ENCODE peak calls at places on chromosomes 11 and 22, in four cellular contexts. One of them, this sample, is unnamed.

GRCh38 chr11:64846998-64847666 is 2.7 kb upstream of the CDC42BPG start:
- DNase-seq in HepG2: peak
- DNase-seq in fibroblast of lung: peak
- DNase-seq in neuronal stem cell: peak
- DNase-seq in this sample: peak

GRCh38 chr11:123481647-123482046 is 51.6 kb downstream of the GRAMD1B start:
- DNase-seq in HepG2: no peak
- DNase-seq in fibroblast of lung: no peak
- DNase-seq in neuronal stem cell: no peak
- DNase-seq in this sample: no peak

GRCh38 chr11:1102996-1103395 is 28.3 kb downstream of the MUC2 start:
- DNase-seq in HepG2: no peak
- DNase-seq in fibroblast of lung: no peak
- DNase-seq in neuronal stem cell: no peak
- DNase-seq in this sample: no peak

GRCh38 chr11:79080506-79080905 is 360.3 kb downstream of the TENM4 start:
- DNase-seq in HepG2: no peak
- DNase-seq in fibroblast of lung: peak
- DNase-seq in neuronal stem cell: no peak
- DNase-seq in this sample: no peak

GRCh38 chr22:20437253-20438065 is at the start of gene SCARF2:
- DNase-seq in HepG2: no peak
- DNase-seq in fibroblast of lung: peak
- DNase-seq in neuronal stem cell: peak
- DNase-seq in this sample: no peak

GRCh38 chr11:46107780-46108179 is 13.5 kb downstream of the PHF21A start:
- DNase-seq in HepG2: no peak
- DNase-seq in fibroblast of lung: no peak
- DNase-seq in neuronal stem cell: no peak
- DNase-seq in this sample: no peak

GRCh38 chr11:134846776-134847722 is 435.0 kb upstream of the B3GAT1 start:
- DNase-seq in HepG2: no peak
- DNase-seq in fibroblast of lung: no peak
- DNase-seq in neuronal stem cell: no peak
- DNase-seq in this sample: no peak

GRCh38 chr11:122007611-122008071 is 108.4 kb downstream of the BLID start:
- DNase-seq in HepG2: no peak
- DNase-seq in fibroblast of lung: peak
- DNase-seq in neuronal stem cell: no peak
- DNase-seq in this sample: no peak

GRCh38 chr11:115215694-115216615 is 288.3 kb downstream of the CADM1 start:
- DNase-seq in HepG2: peak
- DNase-seq in fibroblast of lung: no peak
- DNase-seq in neuronal stem cell: no peak
- DNase-seq in this sample: no peak

GRCh38 chr11:80596291-80596810 is 1155.5 kb upstream of the TENM4 start:
- DNase-seq in HepG2: no peak
- DNase-seq in fibroblast of lung: peak
- DNase-seq in neuronal stem cell: no peak
- DNase-seq in this sample: no peak

GRCh38 chr11:125360066-125360465 is 136.0 kb downstream of the FEZ1 start:
- DNase-seq in HepG2: no peak
- DNase-seq in fibroblast of lung: no peak
- DNase-seq in neuronal stem cell: no peak
- DNase-seq in this sample: no peak

GRCh38 chr11:109914038-109914437 is 179.2 kb upstream of the ZC3H12C start:
- DNase-seq in HepG2: no peak
- DNase-seq in fibroblast of lung: no peak
- DNase-seq in neuronal stem cell: no peak
- DNase-seq in this sample: no peak

GRCh38 chr22:43185860-43186261 is 1.1 kb downstream of the TTLL12 start:
- DNase-seq in HepG2: peak
- DNase-seq in fibroblast of lung: peak
- DNase-seq in neuronal stem cell: no peak
- DNase-seq in this sample: peak

GRCh38 chr22:32649515-32650200 is 151.8 kb upstream of the TIMP3 start:
- DNase-seq in HepG2: no peak
- DNase-seq in fibroblast of lung: peak
- DNase-seq in neuronal stem cell: no peak
- DNase-seq in this sample: no peak

GRCh38 chr22:42443240-42444059 is 11.2 kb upstream of the NFAM1 start:
- DNase-seq in HepG2: no peak
- DNase-seq in fibroblast of lung: no peak
- DNase-seq in neuronal stem cell: no peak
- DNase-seq in this sample: no peak

GRCh38 chr11:96082002-96082899 is 158.3 kb upstream of the MTMR2 start:
- DNase-seq in HepG2: peak
- DNase-seq in fibroblast of lung: no peak
- DNase-seq in neuronal stem cell: no peak
- DNase-seq in this sample: no peak

GRCh38 chr11:95147364-95147905 is 57.8 kb downstream of the ENDOD1 start:
- DNase-seq in HepG2: peak
- DNase-seq in fibroblast of lung: peak
- DNase-seq in neuronal stem cell: no peak
- DNase-seq in this sample: no peak

GRCh38 chr11:115761348-115761747 is 257.1 kb upstream of the CADM1 start:
- DNase-seq in HepG2: no peak
- DNase-seq in fibroblast of lung: no peak
- DNase-seq in neuronal stem cell: peak
- DNase-seq in this sample: peak

GRCh38 chr11:26028294-26028954 is 303.5 kb upstream of the ANO3 start:
- DNase-seq in HepG2: peak
- DNase-seq in fibroblast of lung: peak
- DNase-seq in neuronal stem cell: no peak
- DNase-seq in this sample: no peak

GRCh38 chr11:61041755-61042518 is 60.4 kb upstream of the CD5 start:
- DNase-seq in HepG2: no peak
- DNase-seq in fibroblast of lung: peak
- DNase-seq in neuronal stem cell: peak
- DNase-seq in this sample: peak

GRCh38 chr22:50581031-50581949 is 1.4 kb downstream of the CHKB start:
- DNase-seq in HepG2: no peak
- DNase-seq in fibroblast of lung: no peak
- DNase-seq in neuronal stem cell: no peak
- DNase-seq in this sample: no peak

GRCh38 chr11:128058580-128059208 is 528.7 kb downstream of the ETS1 start:
- DNase-seq in HepG2: no peak
- DNase-seq in fibroblast of lung: no peak
- DNase-seq in neuronal stem cell: no peak
- DNase-seq in this sample: no peak

GRCh38 chr11:128052912-128053641 is 534.3 kb downstream of the ETS1 start:
- DNase-seq in HepG2: no peak
- DNase-seq in fibroblast of lung: peak
- DNase-seq in neuronal stem cell: no peak
- DNase-seq in this sample: no peak

GRCh38 chr11:128057786-128058395 is 529.5 kb downstream of the ETS1 start:
- DNase-seq in HepG2: no peak
- DNase-seq in fibroblast of lung: no peak
- DNase-seq in neuronal stem cell: no peak
- DNase-seq in this sample: no peak

GRCh38 chr11:128055576-128056217 is 531.7 kb downstream of the ETS1 start:
- DNase-seq in HepG2: no peak
- DNase-seq in fibroblast of lung: no peak
- DNase-seq in neuronal stem cell: no peak
- DNase-seq in this sample: no peak

DNA sequence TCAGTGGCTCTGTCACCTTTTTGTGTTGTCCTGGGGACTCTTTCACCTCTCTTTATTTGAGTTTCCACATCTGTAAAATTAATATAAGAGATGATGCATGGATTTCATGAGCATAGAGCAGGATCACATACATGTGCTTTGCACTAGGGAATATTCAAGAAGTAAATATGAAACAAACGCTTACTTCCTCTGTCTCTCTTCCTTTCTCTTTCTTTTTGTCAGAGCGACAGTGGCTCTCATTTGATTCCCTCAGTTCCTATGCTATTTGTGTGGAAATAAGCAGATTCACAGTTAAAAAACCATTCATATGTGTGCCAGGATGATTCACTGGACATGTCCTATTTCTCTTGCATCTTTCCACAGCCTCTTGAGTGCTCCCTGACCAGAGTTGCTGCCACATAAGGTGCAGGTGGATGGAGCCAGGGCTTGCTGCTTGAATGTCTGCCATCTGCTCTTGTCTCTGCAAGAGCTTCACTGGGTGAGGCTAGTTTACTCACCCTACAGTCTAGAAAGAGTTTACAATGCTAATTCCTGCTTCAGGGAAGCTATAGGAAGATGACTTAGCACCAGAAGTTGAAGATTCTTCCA is 532.9 kb downstream of the ETS1 start:
- DNase-seq in HepG2: no peak
- DNase-seq in fibroblast of lung: no peak
- DNase-seq in neuronal stem cell: no peak
- DNase-seq in this sample: no peak
- H3K9ac ChIP-seq in HepG2: no peak
- H3K9ac ChIP-seq in fibroblast of lung: no peak
- H3K9ac ChIP-seq in neuronal stem cell: no peak
- H3K9ac ChIP-seq in this sample: no peak

GRCh38 chr11:118213774-118214173 is 11.0 kb downstream of the JAML start:
- DNase-seq in HepG2: peak
- DNase-seq in fibroblast of lung: no peak
- DNase-seq in neuronal stem cell: no peak
- DNase-seq in this sample: peak

GRCh38 chr11:118210323-118210722 is 14.5 kb downstream of the JAML start:
- DNase-seq in HepG2: no peak
- DNase-seq in fibroblast of lung: no peak
- DNase-seq in neuronal stem cell: no peak
- DNase-seq in this sample: no peak

GRCh38 chr11:118211006-118211405 is 13.8 kb downstream of the JAML start:
- DNase-seq in HepG2: no peak
- DNase-seq in fibroblast of lung: no peak
- DNase-seq in neuronal stem cell: peak
- DNase-seq in this sample: no peak

GRCh38 chr11:118212781-118213565 is 11.8 kb downstream of the JAML start:
- DNase-seq in HepG2: no peak
- DNase-seq in fibroblast of lung: no peak
- DNase-seq in neuronal stem cell: no peak
- DNase-seq in this sample: no peak

DNA sequence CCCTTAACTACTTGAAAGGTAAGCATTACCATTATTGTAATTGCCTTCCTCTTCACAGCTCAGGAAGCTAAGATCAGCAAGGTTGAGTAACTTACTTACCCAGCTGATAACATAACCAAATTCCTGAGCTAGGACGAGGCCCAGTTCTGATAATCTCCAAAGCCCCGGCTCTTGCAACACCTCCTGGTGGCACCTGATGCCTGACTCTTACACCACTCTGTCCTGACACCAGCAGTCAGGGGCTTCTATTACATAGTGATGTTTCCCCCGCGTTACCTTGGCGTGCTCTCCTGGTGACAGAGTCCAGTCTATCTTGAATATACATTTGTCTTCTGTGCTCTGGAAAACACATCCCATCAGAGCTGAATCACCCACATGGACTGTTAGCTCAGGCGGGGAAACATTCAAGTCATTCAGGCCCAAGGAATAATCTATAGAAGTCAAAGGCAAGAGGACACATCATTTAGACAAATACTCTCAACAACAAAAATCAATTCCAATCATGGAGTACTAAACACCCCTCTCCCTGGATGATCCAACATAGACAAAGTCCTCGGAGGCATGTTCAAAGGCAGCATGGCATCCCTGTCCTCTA is 12.6 kb downstream of the JAML start:
- DNase-seq in HepG2: peak
- DNase-seq in fibroblast of lung: no peak
- DNase-seq in neuronal stem cell: no peak
- DNase-seq in this sample: no peak
- H3K9ac ChIP-seq in HepG2: peak
- H3K9ac ChIP-seq in fibroblast of lung: no peak
- H3K9ac ChIP-seq in neuronal stem cell: no peak
- H3K9ac ChIP-seq in this sample: no peak

DNA sequence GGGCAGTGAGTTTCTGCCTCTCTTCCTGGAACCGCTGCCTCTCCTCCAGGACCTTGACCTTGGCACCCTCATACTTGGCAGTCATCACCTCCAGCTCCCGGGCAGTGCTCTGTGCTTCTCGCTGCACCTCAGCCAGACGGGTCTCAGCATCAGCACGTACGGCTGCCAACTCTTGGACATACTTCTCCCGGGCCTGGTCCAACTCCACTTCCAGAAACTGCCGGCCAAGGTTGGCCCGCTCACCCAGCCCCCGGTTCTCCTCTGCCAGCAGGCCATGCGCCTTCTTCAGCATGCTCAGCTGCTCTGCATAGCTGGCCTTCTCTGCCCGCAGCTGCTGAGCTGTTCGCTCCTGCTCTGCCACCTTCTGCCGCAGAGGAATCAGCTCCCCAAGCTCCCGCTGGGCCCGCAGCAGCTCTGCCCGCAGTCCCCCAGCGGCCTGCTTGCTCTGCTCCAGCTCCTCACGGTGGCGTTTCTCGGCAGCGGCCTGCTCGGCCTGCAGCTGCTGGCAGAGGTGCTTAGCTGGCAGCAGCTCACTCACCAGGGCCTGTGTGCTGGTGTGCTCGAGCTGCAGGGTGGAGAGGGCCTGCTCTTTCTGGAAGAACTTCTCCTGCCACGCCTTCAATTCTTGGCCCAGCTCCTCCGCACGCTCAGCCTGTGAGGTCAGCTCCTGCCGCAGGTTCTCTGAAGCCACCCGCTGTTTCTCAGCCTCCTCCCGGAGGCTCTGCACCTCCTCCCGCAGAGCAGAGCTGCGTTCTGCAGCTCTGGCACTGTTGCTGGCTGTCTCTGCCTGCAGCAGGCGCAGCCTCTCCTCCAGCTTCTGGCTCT is 14.4 kb downstream of the IL18BP start:
- DNase-seq in HepG2: no peak
- DNase-seq in fibroblast of lung: peak
- DNase-seq in neuronal stem cell: no peak
- DNase-seq in this sample: no peak
- H3K9ac ChIP-seq in HepG2: no peak
- H3K9ac ChIP-seq in fibroblast of lung: no peak
- H3K9ac ChIP-seq in neuronal stem cell: peak
- H3K9ac ChIP-seq in this sample: no peak

DNA sequence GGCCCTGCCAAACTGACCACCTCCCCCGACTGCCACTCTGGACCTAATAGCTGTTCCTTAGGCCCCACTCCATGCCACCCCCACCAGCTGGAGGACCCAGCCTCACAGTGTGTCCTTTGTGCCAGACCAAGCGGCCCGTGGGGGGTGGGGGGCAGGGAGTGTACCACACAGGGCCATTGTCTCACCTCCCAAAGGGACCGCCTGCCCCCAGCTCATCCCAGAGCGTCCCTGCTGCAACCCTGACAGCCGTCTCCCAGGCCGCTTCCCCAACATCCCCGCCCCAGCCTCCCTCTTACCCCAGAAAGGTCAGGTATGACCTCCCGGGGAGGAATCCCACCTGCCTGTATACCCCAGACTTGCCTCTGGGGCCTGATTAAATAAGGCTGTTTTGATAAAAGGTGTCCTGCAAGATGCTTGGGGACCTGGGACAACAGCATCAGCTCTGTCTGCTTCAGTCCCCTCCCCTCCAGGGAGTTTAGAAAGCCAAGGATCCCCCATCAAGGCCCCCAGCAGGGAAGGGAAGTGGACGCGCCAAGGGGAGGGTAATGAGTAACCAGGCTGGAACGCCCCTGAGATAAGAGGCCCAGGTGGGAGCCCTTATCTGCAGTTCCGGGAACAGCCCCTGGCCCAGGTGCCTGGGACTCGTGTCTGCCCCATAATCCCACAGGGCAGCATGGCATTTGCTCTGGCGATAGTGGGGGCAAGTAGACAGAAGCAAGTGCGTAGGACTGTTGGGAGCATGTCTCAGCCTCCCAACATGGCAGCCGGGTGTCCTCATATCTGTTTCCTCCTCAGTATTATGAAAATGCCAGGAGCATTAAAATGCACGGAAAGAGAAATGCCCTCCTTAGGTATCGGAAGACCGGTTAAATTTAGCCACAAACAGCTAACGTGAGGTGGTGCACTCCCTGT is 9.0 kb downstream of the CDC42EP1 start:
- DNase-seq in HepG2: peak
- DNase-seq in fibroblast of lung: no peak
- DNase-seq in neuronal stem cell: no peak
- DNase-seq in this sample: peak
- H3K9ac ChIP-seq in HepG2: peak
- H3K9ac ChIP-seq in fibroblast of lung: no peak
- H3K9ac ChIP-seq in neuronal stem cell: no peak
- H3K9ac ChIP-seq in this sample: peak

This sample was measured in colonic mucosa.